ENCODE peak calls at places on chromosomes 3 and 15, in ten cellular contexts. E, T, H, N, G, Q, R, W, J and D are unnamed samples.
A peak's percentile ranks its signal among the peaks of the same experiment; 100 is the strongest.

GRCh38 chr3:164537485-164537884 is 540.8 kb downstream of the SI start:
- DNase-seq in E (no peak), Q (no peak), J (no peak), G (no peak), H (no peak), T (no peak), N (no peak), W (no peak), R (no peak), D (no peak)

GRCh38 chr3:63911395-63911900 is 735 bp downstream of the SCAANT1 start:
- DNase-seq in G (no peak), Q (no peak), W (no peak), H (no peak), R (peak; percentile 8), J (no peak), T (no peak), N (no peak), E (no peak), D (peak; percentile 10)

GRCh38 chr3:128917291-128917690 is 37.9 kb downstream of the ACAD9 start:
- DNase-seq in W (no peak), Q (no peak), T (no peak), H (no peak), E (no peak), N (no peak), G (no peak), J (no peak), R (no peak), D (no peak)

GRCh38 chr3:102233881-102234280 is 200.9 kb upstream of the ZPLD1 start:
- DNase-seq in E (no peak), H (no peak), N (no peak), R (no peak), W (no peak), G (no peak), Q (no peak), T (no peak), J (no peak), D (no peak)

GRCh38 chr15:90837052-90837621 is 31.3 kb upstream of the FURIN start:
- DNase-seq in R (no peak), H (no peak), J (no peak), W (no peak), T (no peak), Q (no peak), E (no peak), G (no peak), N (no peak), D (no peak)

GRCh38 chr15:98177950-98178848 is 217.7 kb downstream of the ARRDC4 start:
- DNase-seq in W (peak; percentile 65), J (peak; percentile 65), T (peak; percentile 63), R (peak; percentile 78), Q (no peak), E (no peak), H (no peak), G (peak; percentile 79), N (peak; percentile 29), D (peak; percentile 86)

GRCh38 chr3:30827080-30827479 is 67.4 kb downstream of the GADL1 start:
- DNase-seq in J (no peak), E (no peak), T (no peak), Q (no peak), R (no peak), N (no peak), W (no peak), H (no peak), G (no peak), D (no peak)

GRCh38 chr15:75153084-75153483 is 48.6 kb upstream of the C15orf39 start:
- DNase-seq in H (no peak), E (no peak), T (no peak), J (peak; percentile 28), W (no peak), R (peak; percentile 86), N (peak; percentile 36), G (peak; percentile 33), Q (no peak), D (peak; percentile 12)

GRCh38 chr3:129305592-129306091 is 27.0 kb downstream of the HMCES start:
- DNase-seq in N (peak; percentile 83), R (no peak), E (peak; percentile 91), T (peak; percentile 90), Q (no peak), W (peak; percentile 54), H (peak; percentile 81), J (peak; percentile 84), G (peak; percentile 95), D (peak; percentile 77)

GRCh38 chr3:12992629-12993021 is 80.6 kb downstream of the IQSEC1 start:
- DNase-seq in E (no peak), R (no peak), N (no peak), Q (no peak), T (no peak), W (no peak), J (no peak), G (peak; percentile 35), H (peak; percentile 66), D (no peak)

GRCh38 chr15:48149858-48150257 is 28.2 kb downstream of the MYEF2 start:
- DNase-seq in R (peak; percentile 89), W (no peak), J (peak; percentile 67), E (no peak), H (no peak), Q (no peak), G (no peak), N (peak; percentile 83), T (no peak), D (peak; percentile 41)

GRCh38 chr15:96448923-96449322 is 118.4 kb downstream of the NR2F2 start:
- DNase-seq in E (no peak), J (no peak), Q (no peak), N (no peak), T (no peak), H (no peak), R (no peak), W (no peak), G (no peak), D (no peak)

GRCh38 chr3:11624161-11624560 is 19.6 kb downstream of the VGLL4 start:
- DNase-seq in W (no peak), T (no peak), R (peak; percentile 12), N (peak; percentile 61), G (no peak), H (no peak), J (peak; percentile 38), Q (no peak), E (no peak), D (peak; percentile 26)

GRCh38 chr3:100159564-100160153 is 45.4 kb upstream of the FILIP1L start:
- DNase-seq in J (peak; percentile 9), Q (no peak), G (no peak), H (no peak), R (peak; percentile 38), W (no peak), N (peak; percentile 84), E (no peak), T (no peak), D (peak; percentile 69)

GRCh38 chr3:22474706-22475470 is 723.9 kb upstream of the ZNF385D start:
- DNase-seq in Q (no peak), W (no peak), N (no peak), T (no peak), G (no peak), J (peak; percentile 88), H (no peak), E (no peak), R (peak; percentile 95), D (no peak)

GRCh38 chr3:63015614-63016016 is 140.4 kb upstream of the CADPS start:
- DNase-seq in G (peak; percentile 42), J (no peak), R (peak; percentile 22), W (peak; percentile 67), H (no peak), T (no peak), Q (no peak), N (no peak), E (peak; percentile 37), D (no peak)

GRCh38 chr3:159238646-159239045 is 436.8 kb downstream of the MFSD1 start:
- DNase-seq in J (no peak), R (peak; percentile 70), E (no peak), T (no peak), Q (no peak), W (no peak), H (no peak), N (no peak), G (no peak), D (no peak)